ENCODE peak calls at places on chromosome 6, in seven cellular contexts. T is sigmoid colon, J is bronchial epithelial cell, S is breast epithelium, U is body of pancreas, B is GM12878, V is tibial artery. E is an unnamed sample.

GRCh38 chr6:170298688-170299087 is 7.8 kb upstream of the DLL1 start:
- DNase-seq in B (no peak), U (no peak), T (no peak), S (no peak), V (no peak), J (peak), E (no peak)

GRCh38 chr6:113317870-113318269 is 539.3 kb upstream of the MARCKS start:
- DNase-seq in U (no peak), S (no peak), T (no peak), B (no peak), V (no peak), J (no peak), E (no peak)

GRCh38 chr6:42482126-42482525 is 30.4 kb upstream of the TRERF1 start:
- DNase-seq in S (no peak), B (no peak), V (no peak), J (no peak), U (no peak), T (no peak), E (peak)

GRCh38 chr6:47298475-47298874 is 11.2 kb downstream of the TNFRSF21 start:
- DNase-seq in U (no peak), T (no peak), V (no peak), B (no peak), S (no peak), J (no peak), E (no peak)

GRCh38 chr6:42162384-42162783 is 10.8 kb upstream of the GUCA1A start:
- DNase-seq in B (no peak), V (no peak), S (no peak), U (no peak), T (no peak), J (no peak), E (no peak)

GRCh38 chr6:50655848-50656453 is 57.4 kb upstream of the TFAP2D start:
- DNase-seq in V (no peak), S (no peak), U (peak), J (peak), B (no peak), T (no peak), E (peak)

GRCh38 chr6:138482816-138483215 is 16.5 kb downstream of the NHSL1 start:
- DNase-seq in U (no peak), V (no peak), B (no peak), S (no peak), J (no peak), T (no peak), E (no peak)

GRCh38 chr6:49423817-49424216 is 39.2 kb downstream of the MMUT start:
- DNase-seq in T (no peak), S (no peak), U (no peak), V (no peak), J (peak), B (no peak), E (no peak)

GRCh38 chr6:63503199-63503598 is 69.1 kb upstream of the LOC128125822 start:
- DNase-seq in T (no peak), U (no peak), V (no peak), B (no peak), S (no peak), J (no peak), E (no peak)

GRCh38 chr6:119105262-119105661 is 26.8 kb upstream of the FAM184A start:
- DNase-seq in J (peak), T (no peak), U (no peak), S (no peak), V (no peak), B (no peak), E (no peak)

GRCh38 chr6:170116643-170117042 is 174.2 kb downstream of the DLL1 start:
- DNase-seq in V (no peak), S (peak), T (peak), U (no peak), J (no peak), B (no peak), E (no peak)

GRCh38 chr6:143579703-143580102 is 68.2 kb upstream of the FUCA2 start:
- DNase-seq in T (peak), S (no peak), V (peak), U (no peak), B (no peak), J (peak), E (no peak)

GRCh38 chr6:19450651-19451050 is 386.5 kb upstream of the ID4 start:
- DNase-seq in V (no peak), B (no peak), S (no peak), J (no peak), T (no peak), U (no peak), E (no peak)

GRCh38 chr6:8174571-8174970 is 72.2 kb upstream of the EEF1E1 start:
- DNase-seq in S (no peak), B (no peak), J (peak), U (no peak), T (no peak), V (no peak), E (no peak)

GRCh38 chr6:108689279-108690161 is 128.8 kb downstream of the FOXO3 start:
- DNase-seq in B (no peak), S (peak), J (peak), V (peak), U (peak), T (peak), E (no peak)

GRCh38 chr6:9178066-9178465 is 742.7 kb upstream of the SLC35B3 start:
- DNase-seq in S (no peak), T (no peak), J (no peak), U (no peak), B (no peak), V (no peak), E (no peak)

GRCh38 chr6:34068462-34069044 is 77.3 kb downstream of the GRM4 start:
- DNase-seq in V (no peak), B (no peak), T (no peak), S (no peak), J (no peak), U (no peak), E (no peak)

GRCh38 chr6:36024154-36024760 is at the start of gene SLC26A8:
- DNase-seq in U (no peak), B (no peak), S (no peak), T (no peak), J (no peak), V (no peak), E (no peak)

GRCh38 chr6:147322299-147323162 is 118.3 kb downstream of the STXBP5 start:
- DNase-seq in V (no peak), B (peak), T (no peak), U (no peak), S (no peak), J (peak), E (peak)

GRCh38 chr6:134372603-134373281 is 54.8 kb upstream of the SGK1 start:
- DNase-seq in S (no peak), U (peak), T (peak), J (peak), V (peak), B (no peak), E (no peak)

GRCh38 chr6:41716516-41717446 is 18.6 kb downstream of the TFEB start:
- DNase-seq in V (no peak), U (peak), T (no peak), S (no peak), B (no peak), J (no peak), E (peak)

GRCh38 chr6:7035837-7036249 is 71.9 kb upstream of the RREB1 start:
- DNase-seq in S (no peak), J (no peak), V (no peak), U (no peak), B (no peak), T (no peak), E (no peak)

GRCh38 chr6:7267521-7268091 is 45.4 kb downstream of the SSR1 start:
- DNase-seq in B (no peak), J (peak), U (peak), S (peak), V (peak), T (peak), E (no peak)

GRCh38 chr6:75210885-75211739 is 5.3 kb upstream of the COL12A1 start:
- DNase-seq in V (peak), S (no peak), B (no peak), T (no peak), U (peak), J (peak), E (peak)

GRCh38 chr6:26045046-26045938 is 41.9 kb upstream of the HFE start:
- DNase-seq in V (peak), T (peak), B (peak), S (peak), U (peak), J (peak), E (peak)

GRCh38 chr6:160428069-160428430 is 79.9 kb downstream of the SLC22A3 start:
- DNase-seq in T (peak), B (no peak), J (no peak), V (peak), S (no peak), U (peak), E (no peak)

GRCh38 chr6:5994234-5994998 is 12.3 kb downstream of the NRN1 start:
- DNase-seq in T (no peak), U (no peak), J (no peak), V (no peak), S (no peak), B (no peak), E (no peak)

GRCh38 chr6:5990776-5991175 is 15.9 kb downstream of the NRN1 start:
- DNase-seq in T (no peak), B (no peak), S (no peak), U (no peak), V (no peak), J (no peak), E (no peak)

GRCh38 chr6:5995705-5996686 is 10.7 kb downstream of the NRN1 start:
- DNase-seq in V (peak), U (peak), S (no peak), T (peak), B (no peak), J (peak), E (no peak)

GRCh38 chr6:5994999-5995698 is 11.6 kb downstream of the NRN1 start:
- DNase-seq in T (no peak), B (no peak), J (no peak), V (no peak), S (no peak), U (no peak), E (no peak)

DNA sequence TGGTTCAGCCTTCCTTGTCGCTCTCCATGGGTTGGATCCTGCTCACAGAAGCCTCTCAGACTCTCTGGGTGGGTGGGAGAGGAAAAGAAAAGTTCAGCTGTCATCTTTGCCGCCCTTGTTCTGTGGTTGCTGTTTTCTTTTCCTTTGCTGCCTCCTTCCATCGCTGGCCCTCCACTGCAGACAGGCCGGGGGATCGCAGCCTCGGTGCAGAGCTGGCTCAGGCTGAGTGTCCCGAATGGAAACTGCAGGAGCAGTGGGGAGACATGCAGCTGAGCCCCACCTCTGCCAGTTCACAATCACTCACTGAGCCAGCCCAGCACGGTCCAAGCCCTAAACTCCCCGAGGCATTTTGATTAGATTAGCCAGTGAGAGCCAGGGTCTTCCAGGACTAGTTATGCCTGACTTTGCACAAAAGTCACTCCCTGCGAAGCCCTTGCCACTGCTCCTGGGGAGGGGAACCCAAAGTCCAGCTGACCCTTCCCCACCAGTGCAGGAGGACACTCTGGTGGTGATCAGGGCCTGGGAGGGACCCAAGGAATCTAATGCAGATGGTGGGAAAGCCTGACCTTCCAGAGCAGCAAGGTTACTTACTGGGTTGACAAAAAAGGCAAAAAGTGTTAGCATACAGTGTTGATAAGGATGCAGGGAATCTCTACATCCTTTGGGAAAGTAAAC is 14.0 kb downstream of the NRN1 start:
- DNase-seq in V (no peak), T (no peak), S (no peak), U (no peak), J (no peak), B (no peak), E (no peak)
- H3K4me3 ChIP-seq in V (no peak), T (no peak), S (no peak), U (no peak), J (no peak), B (no peak), E (no peak)

GRCh38 chr6:100347901-100348550 is 116.7 kb downstream of the SIM1 start:
- DNase-seq in S (no peak), J (peak), B (no peak), U (no peak), V (no peak), T (no peak), E (peak)
- TF ChIP-seq CTCF in S (no peak), J (no peak), B (no peak), U (no peak), V (no peak), T (no peak), E (no peak)

DNA sequence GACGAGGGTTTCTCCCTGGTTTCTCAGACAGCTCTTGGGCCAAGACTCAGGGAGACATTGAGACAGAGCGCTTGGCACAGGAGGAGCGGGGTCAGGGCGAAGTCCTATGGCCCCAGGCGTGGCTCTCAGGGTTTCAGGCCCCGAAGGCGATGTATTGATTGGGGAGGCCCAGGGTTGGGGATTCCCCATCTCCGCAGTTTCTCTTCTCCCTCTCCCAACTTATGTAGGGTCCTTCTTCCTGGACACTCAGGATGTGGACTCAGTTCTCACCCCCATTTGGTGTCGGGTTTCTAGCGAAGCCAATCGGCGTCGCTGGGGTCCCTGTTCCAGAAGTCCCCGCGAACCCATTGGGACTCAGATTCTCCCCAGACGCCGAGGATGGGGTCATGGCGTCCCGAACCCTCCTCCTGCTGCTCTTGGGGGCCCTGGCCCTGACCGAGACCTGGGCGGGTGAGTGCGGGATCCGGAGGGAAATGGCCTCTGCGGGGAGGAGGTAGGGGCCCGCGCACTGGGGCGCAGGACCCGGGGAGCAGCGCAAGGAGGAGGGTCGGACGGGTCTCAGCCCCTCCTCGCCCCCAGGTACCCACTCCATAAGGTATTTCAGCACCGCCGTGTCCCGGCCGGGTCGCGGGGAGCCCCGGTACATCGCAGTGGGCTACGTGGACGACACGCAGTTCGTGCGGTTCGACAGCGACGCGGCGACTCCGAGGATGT is 16.1 kb upstream of the HLA-A start:
- DNase-seq in V (no peak), T (peak), U (no peak), B (no peak), J (peak), S (no peak), E (peak)
- H3K4me3 ChIP-seq in V (peak), T (no peak), U (no peak), B (peak), J (peak), S (peak), E (no peak)

GRCh38 chr6:168909288-168909687 is 344.4 kb downstream of the THBS2 start:
- DNase-seq in J (no peak), U (no peak), V (no peak), T (no peak), S (no peak), B (no peak), E (no peak)

GRCh38 chr6:168915242-168915641 is 338.4 kb downstream of the THBS2 start:
- DNase-seq in T (no peak), U (no peak), V (no peak), B (no peak), J (no peak), S (no peak), E (no peak)

GRCh38 chr6:168916576-168917207 is 337.0 kb downstream of the THBS2 start:
- DNase-seq in T (no peak), B (no peak), J (no peak), S (no peak), V (peak), U (no peak), E (no peak)

GRCh38 chr6:168915855-168916254 is 337.8 kb downstream of the THBS2 start:
- DNase-seq in U (no peak), V (no peak), J (no peak), T (no peak), B (no peak), S (no peak), E (no peak)

DNA sequence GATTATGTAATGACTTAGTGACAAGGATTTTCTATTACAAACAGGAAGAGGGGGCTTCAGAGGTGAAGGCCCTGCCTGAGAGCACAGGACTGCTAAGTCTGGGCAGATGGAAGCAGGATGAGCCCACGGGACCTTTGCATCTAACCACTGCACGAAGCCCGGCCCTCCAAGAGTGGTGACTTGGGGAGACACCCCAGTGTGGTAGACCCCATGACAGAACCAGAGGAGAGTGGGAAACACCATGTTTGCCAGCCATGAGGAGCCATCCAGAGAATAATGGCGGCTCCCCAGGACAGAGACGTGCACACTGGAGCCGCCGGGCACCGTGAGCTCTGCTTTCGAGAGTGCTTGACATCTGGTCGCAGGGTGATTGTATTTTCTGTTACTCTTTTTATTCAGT is 339.6 kb downstream of the THBS2 start:
- DNase-seq in U (no peak), V (no peak), S (no peak), T (no peak), B (no peak), J (no peak), E (no peak)
- TF ChIP-seq CTCF in U (no peak), V (no peak), S (no peak), T (no peak), B (no peak), J (no peak), E (no peak)

DNA sequence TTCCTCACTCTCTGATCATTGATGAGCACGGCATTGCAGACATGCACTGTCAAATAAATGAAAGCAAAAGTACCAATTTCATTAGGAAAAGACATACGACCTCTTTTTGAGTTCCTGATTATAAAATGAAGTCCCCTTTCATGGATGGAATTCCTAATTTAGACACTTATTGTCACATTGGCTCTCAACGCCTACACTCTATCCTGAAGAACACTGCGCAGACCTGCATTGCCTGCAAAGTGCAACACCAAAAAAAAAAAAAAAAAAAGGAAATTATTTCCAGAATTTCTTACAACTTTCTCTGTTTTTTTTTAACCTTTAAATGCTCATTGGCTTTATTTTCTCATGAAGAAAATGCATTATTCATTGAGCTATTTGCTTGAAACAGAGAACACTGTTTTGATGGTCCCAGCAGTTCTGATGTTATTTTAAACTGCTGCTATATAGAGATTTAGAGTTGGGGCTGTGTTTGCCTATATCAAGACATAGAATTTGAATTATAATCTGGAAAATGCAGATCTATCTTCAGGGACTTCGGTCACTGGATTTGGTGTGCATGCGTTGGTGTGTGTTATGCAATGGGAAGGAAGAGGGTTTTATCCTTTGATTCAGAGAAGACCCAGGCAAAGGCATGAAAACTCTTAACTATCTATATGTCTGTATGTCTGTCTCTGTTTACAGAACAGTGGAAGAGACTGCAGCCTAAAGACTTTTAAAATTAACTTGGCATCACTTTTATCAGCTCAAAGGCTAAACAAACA is 1.8 kb downstream of the ADGRB3 start:
- DNase-seq in U (no peak), V (no peak), J (no peak), T (no peak), S (no peak), B (no peak), E (no peak)
- H3K4me3 ChIP-seq in U (no peak), V (peak), J (no peak), T (peak), S (peak), B (no peak), E (no peak)

GRCh38 chr6:12403201-12403826 is 113.2 kb downstream of the EDN1 start:
- DNase-seq in U (no peak), V (no peak), B (no peak), J (peak), S (no peak), T (no peak), E (no peak)
- TF ChIP-seq CTCF in U (no peak), V (no peak), B (no peak), J (no peak), S (no peak), T (no peak), E (no peak)